ENCODE peak calls at places on chromosomes 5 and 9, in four cellular contexts. V is PC-3, E is lower lobe of right lung, D is tibial artery. R is an unnamed sample.

GRCh38 chr5:180455872-180456271 is 38.3 kb upstream of the CNOT6 start:
- DNase-seq in E (no peak), V (peak; percentile 20), D (no peak), R (no peak)

GRCh38 chr9:79447760-79448159 is 124.0 kb upstream of the TLE4 start:
- DNase-seq in D (no peak), E (no peak), V (no peak), R (no peak)

GRCh38 chr9:112061152-112061740 is 113.9 kb downstream of the SUSD1 start:
- DNase-seq in V (peak; percentile 90), E (peak; percentile 69), D (peak; percentile 78), R (peak; percentile 85)

GRCh38 chr5:123204224-123204623 is 115.2 kb downstream of the PRDM6 start:
- DNase-seq in E (no peak), D (no peak), V (no peak), R (no peak)

GRCh38 chr5:58042933-58043606 is 416.8 kb downstream of the PLK2 start:
- DNase-seq in E (no peak), V (no peak), D (no peak), R (no peak)

GRCh38 chr9:76114144-76114543 is 223.7 kb downstream of the PCSK5 start:
- DNase-seq in E (no peak), V (no peak), D (no peak), R (no peak)

GRCh38 chr5:59259238-59259637 is 634.3 kb downstream of the PDE4D start:
- DNase-seq in E (no peak), V (no peak), D (no peak), R (no peak)

GRCh38 chr9:77893706-77894105 is 137.9 kb downstream of the GNAQ start:
- DNase-seq in E (no peak), V (no peak), D (no peak), R (no peak)

GRCh38 chr9:5708414-5708813 is 79.5 kb downstream of the RIC1 start:
- DNase-seq in V (no peak), E (no peak), D (no peak), R (no peak)

GRCh38 chr9:120348951-120349429 is 231.0 kb downstream of the CDK5RAP2 start:
- DNase-seq in E (no peak), V (peak; percentile 54), D (no peak), R (no peak)

GRCh38 chr9:129751841-129752801 is 721 bp downstream of the PTGES start:
- DNase-seq in V (peak; percentile 43), E (peak; percentile 63), D (no peak), R (peak; percentile 46)

DNA sequence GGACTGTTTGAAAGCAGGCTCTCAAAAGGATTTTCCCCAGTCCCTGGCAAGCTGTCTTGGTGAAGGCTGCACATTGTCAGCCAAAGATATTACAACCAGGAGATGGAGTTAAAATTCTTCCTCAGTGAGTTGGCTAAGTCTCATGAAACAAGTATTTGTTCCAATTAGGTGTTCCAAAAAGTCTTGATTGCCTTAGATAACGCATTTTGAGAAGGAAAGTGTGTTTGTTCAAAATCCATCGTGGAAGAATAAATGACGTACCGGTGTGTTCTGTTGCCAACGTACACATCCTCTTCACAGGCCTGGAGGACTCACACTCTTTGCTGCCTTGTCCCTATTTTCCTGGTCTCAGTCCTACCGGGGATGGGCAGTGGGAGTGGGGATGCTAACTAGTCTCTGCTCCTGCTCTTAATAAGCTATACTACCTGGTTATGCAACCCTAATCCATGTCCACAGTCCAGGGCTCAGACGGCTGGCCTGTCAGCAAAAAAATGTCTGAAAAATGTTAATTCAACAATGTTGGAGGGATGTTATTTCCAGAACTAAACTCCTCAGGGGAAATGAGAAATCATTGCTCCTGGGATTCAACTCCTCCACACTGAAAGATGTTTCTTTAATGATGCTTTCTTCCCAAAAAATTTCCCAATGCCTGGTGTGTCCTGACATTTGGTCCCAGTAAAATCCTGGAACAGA is 175.3 kb upstream of the KLF9 start:
- DNase-seq in D (peak; percentile 85), E (no peak), V (no peak), R (no peak)
- H3K27ac ChIP-seq in D (peak overlapping the region; percentile 79), E (peak overlapping the region; percentile 57), V (no peak overlapping the region), R (no peak overlapping the region)

GRCh38 chr9:99823392-99824377 is 2.0 kb downstream of the NR4A3 start:
- DNase-seq in V (peak; percentile 11), D (peak; percentile 78), E (peak; percentile 60), R (no peak)
- H3K27ac ChIP-seq in V (no peak overlapping the region), D (peak overlapping the region; percentile 99), E (no peak overlapping the region), R (no peak overlapping the region)

GRCh38 chr5:13860176-13860575 is 84.3 kb downstream of the DNAH5 start:
- DNase-seq in D (no peak), V (no peak), E (no peak), R (no peak)
- H3K27ac ChIP-seq in D (no peak overlapping the region), V (no peak overlapping the region), E (no peak overlapping the region), R (no peak overlapping the region)

GRCh38 chr5:172852490-172853354 is 18.7 kb downstream of the ERGIC1 start:
- DNase-seq in E (no peak), V (no peak), D (no peak), R (no peak)
- H3K27ac ChIP-seq in E (peak overlapping the region; percentile 78), V (no peak overlapping the region), D (peak overlapping the region; percentile 89), R (peak overlapping the region; percentile 77)

GRCh38 chr9:37903831-37904646 is at the start of gene SLC25A51:
- DNase-seq in D (peak; percentile 96), V (peak; percentile 89), E (peak; percentile 94), R (peak; percentile 64)

GRCh38 chr9:37904647-37905505 is 949 bp upstream of the SLC25A51 start:
- DNase-seq in V (no peak), E (no peak), D (peak; percentile 63), R (no peak)

GRCh38 chr9:37903581-37903830 is 421 bp downstream of the SLC25A51 start:
- DNase-seq in E (no peak), D (peak; percentile 75), V (no peak), R (no peak)

GRCh38 chr9:37902131-37902530 is 1.8 kb downstream of the SLC25A51 start:
- DNase-seq in V (no peak), E (no peak), D (no peak), R (no peak)

DNA sequence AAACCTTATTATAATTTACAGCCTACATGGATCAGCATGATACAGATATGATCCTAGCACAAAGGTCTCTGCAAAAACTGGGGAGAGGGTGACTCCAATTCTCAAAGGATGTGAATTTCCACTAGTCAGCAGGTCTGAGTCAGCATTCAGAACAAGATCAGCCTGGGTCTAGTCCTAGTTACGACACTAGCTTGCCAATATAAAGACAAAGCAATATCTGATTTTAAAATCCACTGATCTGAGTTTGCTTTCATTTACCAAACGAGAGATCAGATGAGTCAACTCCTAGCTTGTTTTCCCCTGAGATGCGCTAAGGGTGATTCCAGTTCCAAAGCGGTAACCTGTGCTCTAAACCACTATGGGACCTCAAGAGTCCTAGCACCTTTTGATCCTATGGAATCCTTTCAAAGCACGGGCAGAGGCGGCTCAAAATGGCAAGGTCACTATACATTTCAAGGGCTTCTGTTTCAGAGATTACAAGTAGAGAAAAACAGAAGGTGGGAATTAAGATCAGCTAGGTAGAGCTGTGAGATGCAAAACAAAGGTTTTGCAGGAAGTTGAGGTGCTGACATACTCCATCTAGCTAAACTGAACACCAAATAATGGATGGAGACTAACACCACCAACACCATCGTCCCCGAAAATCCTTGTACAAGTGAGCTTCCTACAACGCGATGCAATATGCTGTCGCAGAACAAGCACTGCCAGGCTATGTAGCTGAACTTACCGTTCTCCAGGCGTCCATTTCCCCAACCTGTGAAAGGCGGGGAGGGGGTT is 935 bp downstream of the SLC25A51 start:
- DNase-seq in D (peak; percentile 20), V (peak; percentile 50), E (no peak), R (no peak)
- H3K27ac ChIP-seq in D (peak overlapping the region; percentile 78), V (peak overlapping the region; percentile 71), E (peak overlapping the region; percentile 86), R (peak overlapping the region; percentile 83)

DNA sequence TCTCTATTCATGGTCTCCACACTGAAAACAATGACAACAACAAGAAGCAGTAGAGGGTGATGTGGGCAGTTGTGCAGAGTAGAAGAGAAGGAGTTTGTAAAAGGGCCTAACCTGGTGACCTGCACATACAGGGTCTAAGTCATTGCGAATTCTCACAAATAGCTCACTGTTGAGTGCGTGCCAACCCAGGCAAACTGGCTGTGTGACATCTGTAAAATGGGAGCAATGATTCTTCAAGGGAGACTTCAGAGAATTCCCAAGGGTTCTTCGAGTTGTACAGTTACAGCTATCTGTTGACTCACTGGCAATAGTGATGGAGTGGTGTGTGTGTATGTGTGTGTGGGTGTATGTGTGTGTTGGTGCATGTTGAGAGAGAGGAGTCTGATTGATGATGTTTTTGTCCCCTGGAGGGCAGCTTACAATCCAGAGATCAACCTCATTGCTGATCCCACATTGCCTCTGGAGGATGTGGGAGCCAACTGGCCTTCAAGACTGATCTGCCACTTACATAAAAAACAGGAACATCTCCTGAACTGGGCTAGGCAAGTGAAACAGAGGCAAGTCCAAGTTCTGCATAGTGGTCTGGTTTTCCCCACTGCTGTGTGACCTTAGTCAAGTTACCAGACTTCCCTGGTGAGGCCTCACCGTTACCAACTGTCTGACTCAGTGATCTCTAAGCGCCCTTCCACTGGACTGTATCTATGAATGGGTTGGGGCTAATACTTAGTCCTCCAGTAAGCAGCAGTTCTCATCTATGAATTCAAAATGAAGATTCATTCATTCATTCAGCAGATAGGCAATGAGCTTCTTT is 3.1 kb downstream of the FAT2 start:
- DNase-seq in V (no peak), D (no peak), E (no peak), R (no peak)
- H3K27ac ChIP-seq in V (no peak overlapping the region), D (no peak overlapping the region), E (no peak overlapping the region), R (peak overlapping the region; percentile 74)

GRCh38 chr9:137021574-137021978 is 6.5 kb downstream of the ABCA2 start:
- DNase-seq in E (no peak), D (no peak), V (no peak), R (no peak)
- H3K27ac ChIP-seq in E (no peak overlapping the region), D (no peak overlapping the region), V (no peak overlapping the region), R (no peak overlapping the region)

GRCh38 chr5:78627175-78627574 is 21.4 kb downstream of the LHFPL2 start:
- DNase-seq in E (no peak), V (peak; percentile 14), D (no peak), R (no peak)
- H3K27ac ChIP-seq in E (no peak overlapping the region), V (no peak overlapping the region), D (peak overlapping the region; percentile 60), R (no peak overlapping the region)

GRCh38 chr9:133519693-133520092 is 5.1 kb downstream of the MYMK start:
- DNase-seq in V (peak; percentile 5), D (no peak), E (no peak), R (peak; percentile 14)

GRCh38 chr9:133518706-133519105 is 6.1 kb downstream of the MYMK start:
- DNase-seq in D (no peak), V (no peak), E (no peak), R (no peak)

GRCh38 chr9:133522073-133522910 is 2.5 kb downstream of the MYMK start:
- DNase-seq in V (no peak), E (no peak), D (no peak), R (no peak)

GRCh38 chr9:133521122-133522072 is 3.4 kb downstream of the MYMK start:
- DNase-seq in E (no peak), V (no peak), D (no peak), R (no peak)

DNA sequence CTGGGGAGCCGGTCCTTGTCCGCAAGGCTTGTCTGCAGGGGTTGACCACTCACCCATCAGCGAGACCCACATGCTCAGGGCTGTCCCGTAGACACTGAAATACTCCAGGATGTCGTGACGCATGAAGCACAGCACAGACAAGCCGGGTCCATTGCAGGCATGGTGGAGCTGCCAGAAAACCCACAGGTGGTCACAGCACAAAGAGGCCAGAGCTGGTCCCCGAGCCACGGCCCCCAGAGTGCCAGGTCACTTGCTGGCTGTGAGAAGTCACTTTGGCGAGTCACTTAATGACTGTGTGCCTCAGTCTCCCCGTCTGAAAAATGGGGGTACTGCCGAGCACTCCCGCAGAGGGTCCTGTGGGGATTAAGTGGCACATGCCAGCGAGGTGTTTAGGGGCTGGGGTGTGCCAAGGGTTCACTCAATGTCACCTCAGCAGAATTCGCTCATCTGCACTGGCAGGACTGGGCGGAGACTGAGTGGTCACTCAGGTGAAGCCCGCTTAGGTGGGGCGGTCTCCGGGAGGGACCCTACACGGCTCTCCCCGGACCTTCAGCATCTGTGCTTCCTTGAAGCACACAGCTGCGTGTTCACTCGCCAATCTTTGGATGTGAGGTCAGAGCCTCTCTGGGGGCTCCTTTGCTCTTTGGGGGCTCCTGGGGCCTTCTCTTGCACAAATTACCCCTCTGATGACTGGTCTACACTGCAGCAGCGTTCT is 4.5 kb downstream of the MYMK start:
- DNase-seq in E (no peak), V (no peak), D (no peak), R (no peak)
- H3K27ac ChIP-seq in E (no peak overlapping the region), V (no peak overlapping the region), D (no peak overlapping the region), R (no peak overlapping the region)

R was measured in epithelial cell of prostate.